ENCODE peak calls at places on chromosome 10, in six cellular contexts. P, E, L, M, O and I are unnamed samples.

GRCh38 chr10:60820093-60820769 is 42.0 kb downstream of the CDK1 start:
- DNase-seq in P (no peak), E (no peak), L (peak; percentile 24), M (no peak), O (no peak), I (no peak)

GRCh38 chr10:78212134-78212785 is 178.6 kb downstream of the RPS24 start:
- DNase-seq in P (no peak), E (no peak), L (no peak), M (no peak), O (no peak), I (no peak)

GRCh38 chr10:33196710-33197406 is 137.6 kb downstream of the NRP1 start:
- DNase-seq in P (no peak), E (no peak), L (no peak), M (no peak), O (peak; percentile 94), I (no peak)

GRCh38 chr10:7756360-7756992 is 31.3 kb downstream of the KIN start:
- DNase-seq in P (no peak), E (no peak), L (no peak), M (no peak), O (peak; percentile 41), I (no peak)

GRCh38 chr10:55820478-55820877 is 540.6 kb downstream of the ZWINT start:
- DNase-seq in P (no peak), E (no peak), L (no peak), M (no peak), O (no peak), I (no peak)

GRCh38 chr10:88932539-88933256 is 19.9 kb downstream of the ACTA2 start:
- DNase-seq in P (no peak), E (peak; percentile 35), L (no peak), M (peak; percentile 52), O (peak; percentile 60), I (no peak)

GRCh38 chr10:16777473-16778370 is 39.5 kb downstream of the RSU1 start:
- DNase-seq in P (peak; percentile 32), E (peak; percentile 64), L (no peak), M (no peak), O (peak; percentile 50), I (peak; percentile 22)

GRCh38 chr10:80150172-80150571 is 17.6 kb downstream of the PLAC9 start:
- DNase-seq in P (no peak), E (no peak), L (no peak), M (no peak), O (no peak), I (no peak)

GRCh38 chr10:117680611-117681010 is 138.1 kb downstream of the EMX2 start:
- DNase-seq in P (no peak), E (no peak), L (no peak), M (no peak), O (no peak), I (no peak)

GRCh38 chr10:102775973-102776669 is 32.4 kb downstream of the WBP1L start:
- DNase-seq in P (no peak), E (peak; percentile 24), L (no peak), M (no peak), O (peak; percentile 36), I (no peak)

GRCh38 chr10:125037145-125037544 is 95.2 kb downstream of the ZRANB1 start:
- DNase-seq in P (no peak), E (no peak), L (no peak), M (no peak), O (peak; percentile 37), I (no peak)
- TF ChIP-seq TAF1 in P (no peak), E (no peak), L (no peak), M (no peak), O (no peak), I (no peak)

GRCh38 chr10:100562008-100562672 is 26.4 kb downstream of the HIF1AN start:
- DNase-seq in P (peak; percentile 73), E (peak; percentile 73), L (peak; percentile 16), M (peak; percentile 81), O (peak; percentile 32), I (peak; percentile 54)
- TF ChIP-seq POLR2AphosphoS5 in P (no peak), E (no peak), L (no peak), M (peak; percentile 68), O (no peak), I (no peak)

GRCh38 chr10:24928163-24928562 is 24.2 kb downstream of the PRTFDC1 start:
- DNase-seq in P (no peak), E (no peak), L (no peak), M (no peak), O (no peak), I (no peak)
- TF ChIP-seq POLR2A in P (no peak), E (no peak), L (no peak), M (no peak), O (no peak), I (no peak)

GRCh38 chr10:36606234-36606839 is 519.1 kb upstream of the ANKRD30A start:
- DNase-seq in P (no peak), E (no peak), L (no peak), M (no peak), O (no peak), I (no peak)

GRCh38 chr10:36603688-36604087 is 521.7 kb upstream of the ANKRD30A start:
- DNase-seq in P (no peak), E (no peak), L (no peak), M (no peak), O (no peak), I (no peak)

GRCh38 chr10:36612436-36612835 is 513.0 kb upstream of the ANKRD30A start:
- DNase-seq in P (no peak), E (no peak), L (no peak), M (peak; percentile 49), O (no peak), I (no peak)

GRCh38 chr10:36608866-36609265 is 516.5 kb upstream of the ANKRD30A start:
- DNase-seq in P (no peak), E (no peak), L (no peak), M (no peak), O (no peak), I (no peak)

DNA sequence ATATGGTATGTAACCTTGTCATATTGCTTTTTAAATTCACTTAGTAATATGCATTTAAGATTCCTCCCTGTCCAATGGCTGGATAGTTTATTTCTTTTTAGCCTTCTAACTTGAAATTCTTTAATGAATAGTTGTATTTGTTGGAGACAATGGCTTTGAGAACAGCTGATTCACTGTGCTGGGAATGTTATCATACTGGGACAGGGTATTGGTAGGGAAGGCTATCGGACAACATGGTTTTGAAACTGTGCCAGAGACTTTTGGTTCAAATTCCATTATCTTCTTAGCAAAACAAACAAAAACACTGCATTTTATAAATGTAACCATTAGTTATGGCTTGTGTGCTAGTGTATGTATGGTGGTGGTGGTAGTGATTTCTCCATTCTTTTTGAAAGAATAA is 517.1 kb upstream of the ANKRD30A start:
- DNase-seq in P (no peak), E (no peak), L (no peak), M (no peak), O (peak; percentile 1), I (no peak)
- TF ChIP-seq TAF1 in P (no peak), E (no peak), L (no peak), M (no peak), O (no peak), I (no peak)

GRCh38 chr10:72146559-72147323 is 58.4 kb upstream of the SPOCK2 start:
- DNase-seq in P (no peak), E (no peak), L (no peak), M (no peak), O (no peak), I (no peak)
- TF ChIP-seq POLR2AphosphoS5 in P (no peak), E (no peak), L (no peak), M (no peak), O (no peak), I (no peak)

GRCh38 chr10:4663162-4663992 is 162.6 kb upstream of the AKR1E2 start:
- DNase-seq in P (no peak), E (peak; percentile 35), L (peak; percentile 15), M (no peak), O (peak; percentile 85), I (no peak)
- TF ChIP-seq POLR2A in P (no peak), E (no peak), L (no peak), M (no peak), O (no peak), I (no peak)

GRCh38 chr10:125782661-125783060 is 7.0 kb upstream of the MMP21 start:
- DNase-seq in P (no peak), E (no peak), L (no peak), M (no peak), O (no peak), I (no peak)

GRCh38 chr10:125782055-125782454 is 6.4 kb upstream of the MMP21 start:
- DNase-seq in P (no peak), E (no peak), L (no peak), M (no peak), O (no peak), I (no peak)

GRCh38 chr10:125783408-125783807 is 7.8 kb upstream of the MMP21 start:
- DNase-seq in P (no peak), E (no peak), L (no peak), M (no peak), O (no peak), I (no peak)

GRCh38 chr10:125785831-125786230 is 10.2 kb upstream of the MMP21 start:
- DNase-seq in P (no peak), E (no peak), L (no peak), M (no peak), O (no peak), I (no peak)

GRCh38 chr10:125783957-125784356 is 8.3 kb upstream of the MMP21 start:
- DNase-seq in P (no peak), E (no peak), L (peak; percentile 60), M (no peak), O (no peak), I (no peak)
- TF ChIP-seq TAF1 in P (no peak), E (no peak), L (no peak), M (no peak), O (no peak), I (no peak)

GRCh38 chr10:63320683-63321082 is 145.1 kb downstream of the JMJD1C start:
- DNase-seq in P (no peak), E (no peak), L (no peak), M (no peak), O (peak; percentile 34), I (no peak)
- TF ChIP-seq POLR2AphosphoS5 in P (no peak), E (no peak), L (no peak), M (no peak), O (no peak), I (no peak)